ENCODE peak calls at places on chromosome 20, in four cellular contexts. V is CD8-positive, alpha-beta memory T cell; K is effector memory CD8-positive, alpha-beta T cell; D is ureter. X is an unnamed sample.

GRCh38 chr20:58833921-58834320 is 16.8 kb downstream of the GNAS-AS1 start:
- DNase-seq in V (no peak), K (no peak), D (no peak), X (no peak)

GRCh38 chr20:62952373-62953166 is at the start of gene SLC17A9:
- DNase-seq in V (peak), K (peak), D (peak), X (no peak)

GRCh38 chr20:35597186-35597585 is 18.4 kb upstream of the SPAG4 start:
- DNase-seq in V (no peak), K (no peak), D (no peak), X (no peak)

GRCh38 chr20:49098136-49098535 is 52.0 kb downstream of the CSE1L start:
- DNase-seq in V (no peak), K (no peak), D (no peak), X (no peak)

GRCh38 chr20:7231303-7231702 is 463.8 kb downstream of the BMP2 start:
- DNase-seq in V (no peak), K (no peak), D (no peak), X (no peak)

GRCh38 chr20:34022154-34022842 is 28.6 kb downstream of the RALY start:
- DNase-seq in V (no peak), K (no peak), D (no peak), X (peak)

GRCh38 chr20:63736893-63737689 is 627 bp downstream of the LIME1 start:
- DNase-seq in V (peak), K (peak), D (no peak), X (peak)

GRCh38 chr20:16810216-16810615 is 62.1 kb downstream of the OTOR start:
- DNase-seq in V (no peak), K (no peak), D (no peak), X (no peak)

GRCh38 chr20:36848677-36849076 is 27.3 kb upstream of the TLDC2 start:
- DNase-seq in V (no peak), K (no peak), D (no peak), X (no peak)

GRCh38 chr20:2800590-2801458 is at the start of gene CPXM1:
- DNase-seq in V (no peak), K (no peak), D (no peak), X (peak)

GRCh38 chr20:24863356-24863755 is 85.7 kb upstream of the CST7 start:
- DNase-seq in V (no peak), K (no peak), D (no peak), X (no peak)

GRCh38 chr20:9179867-9180266 is 111.0 kb downstream of the PLCB4 start:
- DNase-seq in V (no peak), K (no peak), D (no peak), X (no peak)

GRCh38 chr20:21516861-21517565 is 3.1 kb upstream of the NKX2-2 start:
- DNase-seq in V (no peak), K (no peak), D (no peak), X (no peak)

GRCh38 chr20:22807646-22808045 is 223.3 kb upstream of the FOXA2 start:
- DNase-seq in V (no peak), K (no peak), D (peak), X (no peak)

GRCh38 chr20:36845288-36845969 is 30.5 kb upstream of the TLDC2 start:
- DNase-seq in V (no peak), K (no peak), D (no peak), X (no peak)

GRCh38 chr20:50345712-50346371 is 155.2 kb downstream of the CEBPB start:
- DNase-seq in V (no peak), K (no peak), D (no peak), X (no peak)

GRCh38 chr20:59864726-59865125 is 68.7 kb downstream of the SYCP2 start:
- DNase-seq in V (no peak), K (no peak), D (no peak), X (peak)

GRCh38 chr20:57439432-57439831 is 48.2 kb downstream of the RBM38 start:
- DNase-seq in V (no peak), K (no peak), D (peak), X (no peak)

GRCh38 chr20:58397429-58397828 is 8.4 kb downstream of the VAPB start:
- DNase-seq in V (no peak), K (no peak), D (no peak), X (no peak)

GRCh38 chr20:21159658-21160380 is 33.9 kb downstream of the KIZ start:
- DNase-seq in V (no peak), K (no peak), D (no peak), X (no peak)

GRCh38 chr20:8527998-8528397 is 395.9 kb downstream of the PLCB1 start:
- DNase-seq in V (no peak), K (no peak), D (no peak), X (no peak)

GRCh38 chr20:9808166-9808565 is 30.7 kb downstream of the PAK5 start:
- DNase-seq in V (no peak), K (no peak), D (no peak), X (no peak)

GRCh38 chr20:47620808-47621805 is 119.4 kb downstream of the NCOA3 start:
- DNase-seq in V (no peak), K (peak), D (no peak), X (peak)

GRCh38 chr20:14582855-14583254 is 245.4 kb upstream of the FLRT3 start:
- DNase-seq in V (no peak), K (no peak), D (no peak), X (no peak)

GRCh38 chr20:15654208-15654649 is 919.0 kb downstream of the KIF16B start:
- DNase-seq in V (no peak), K (no peak), D (no peak), X (peak)

GRCh38 chr20:51700809-51701285 is 67.3 kb downstream of the ATP9A start:
- DNase-seq in V (no peak), K (no peak), D (no peak), X (peak)

GRCh38 chr20:61500791-61501321 is 248.8 kb downstream of the CDH4 start:
- DNase-seq in V (no peak), K (no peak), D (no peak), X (no peak)

GRCh38 chr20:58117944-58118343 is 110.5 kb downstream of the ANKRD60 start:
- DNase-seq in V (no peak), K (no peak), D (no peak), X (no peak)

GRCh38 chr20:2804921-2805681 is 4.7 kb upstream of the CPXM1 start:
- DNase-seq in V (no peak), K (no peak), D (no peak), X (no peak)

X was measured in SK-N-DZ.